ENCODE peak calls at places on chromosome 7, in five cellular contexts. S is tibial artery, P is cardiac fibroblast, K is uterus, Z is lower lobe of right lung. J is an unnamed sample.

GRCh38 chr7:36192050-36192824 is 39.2 kb downstream of the EEPD1 start:
- DNase-seq in S (no peak), P (peak), K (peak), Z (no peak), J (no peak)

GRCh38 chr7:156984209-156984891 is 26.1 kb downstream of the MNX1 start:
- DNase-seq in S (peak), P (peak), K (peak), Z (no peak), J (no peak)

GRCh38 chr7:108234981-108235450 is 104.9 kb upstream of the LAMB4 start:
- DNase-seq in S (no peak), P (no peak), K (no peak), Z (no peak), J (no peak)

GRCh38 chr7:28700790-28701203 is 257.3 kb downstream of the TRIL start:
- DNase-seq in S (no peak), P (no peak), K (no peak), Z (no peak), J (peak)

GRCh38 chr7:21620054-21620453 is 77.2 kb downstream of the DNAH11 start:
- DNase-seq in S (no peak), P (no peak), K (no peak), Z (no peak), J (no peak)

GRCh38 chr7:41970946-41971345 is 266.1 kb downstream of the GLI3 start:
- DNase-seq in S (no peak), P (no peak), K (no peak), Z (no peak), J (no peak)

GRCh38 chr7:97457054-97457453 is 274.8 kb upstream of the TAC1 start:
- DNase-seq in S (no peak), P (no peak), K (no peak), Z (no peak), J (no peak)

GRCh38 chr7:3461923-3462322 is 160.9 kb downstream of the SDK1 start:
- DNase-seq in S (no peak), P (no peak), K (no peak), Z (no peak), J (no peak)

GRCh38 chr7:128831178-128831993 is 1.2 kb downstream of the FLNC start:
- DNase-seq in S (peak), P (peak), K (peak), Z (no peak), J (no peak)

GRCh38 chr7:42010751-42011150 is 226.3 kb downstream of the GLI3 start:
- DNase-seq in S (no peak), P (no peak), K (no peak), Z (no peak), J (no peak)

GRCh38 chr7:106128846-106129245 is 16.7 kb upstream of the SYPL1 start:
- DNase-seq in S (no peak), P (no peak), K (no peak), Z (no peak), J (no peak)

GRCh38 chr7:123024989-123025758 is 29.7 kb upstream of the TAS2R16 start:
- DNase-seq in S (no peak), P (peak), K (no peak), Z (no peak), J (peak)

GRCh38 chr7:29569648-29570047 is 6.0 kb downstream of the PRR15 start:
- DNase-seq in S (no peak), P (no peak), K (no peak), Z (no peak), J (no peak)

GRCh38 chr7:94127026-94127425 is 122.9 kb upstream of the BET1 start:
- DNase-seq in S (no peak), P (peak), K (no peak), Z (no peak), J (no peak)

GRCh38 chr7:118111347-118111746 is 72.6 kb upstream of the LSM8 start:
- DNase-seq in S (no peak), P (no peak), K (no peak), Z (no peak), J (no peak)

GRCh38 chr7:16561943-16562342 is 35.3 kb downstream of the LRRC72 start:
- DNase-seq in S (no peak), P (no peak), K (no peak), Z (no peak), J (no peak)

GRCh38 chr7:42689626-42690025 is 222.2 kb downstream of the C7orf25 start:
- DNase-seq in S (no peak), P (no peak), K (no peak), Z (no peak), J (no peak)

GRCh38 chr7:6530626-6531491 is 20.4 kb downstream of the GRID2IP start:
- DNase-seq in S (no peak), P (no peak), K (no peak), Z (no peak), J (no peak)

GRCh38 chr7:2853147-2853546 is 9.0 kb upstream of the GNA12 start:
- DNase-seq in S (no peak), P (peak), K (no peak), Z (no peak), J (no peak)

GRCh38 chr7:97499204-97499603 is 232.7 kb upstream of the TAC1 start:
- DNase-seq in S (no peak), P (peak), K (no peak), Z (no peak), J (no peak)

GRCh38 chr7:121544726-121545125 is 148.6 kb upstream of the FAM3C start:
- DNase-seq in S (no peak), P (peak), K (peak), Z (no peak), J (peak)

GRCh38 chr7:35519971-35520809 is 174.7 kb downstream of the HERPUD2 start:
- DNase-seq in S (no peak), P (peak), K (peak), Z (peak), J (peak)

DNA sequence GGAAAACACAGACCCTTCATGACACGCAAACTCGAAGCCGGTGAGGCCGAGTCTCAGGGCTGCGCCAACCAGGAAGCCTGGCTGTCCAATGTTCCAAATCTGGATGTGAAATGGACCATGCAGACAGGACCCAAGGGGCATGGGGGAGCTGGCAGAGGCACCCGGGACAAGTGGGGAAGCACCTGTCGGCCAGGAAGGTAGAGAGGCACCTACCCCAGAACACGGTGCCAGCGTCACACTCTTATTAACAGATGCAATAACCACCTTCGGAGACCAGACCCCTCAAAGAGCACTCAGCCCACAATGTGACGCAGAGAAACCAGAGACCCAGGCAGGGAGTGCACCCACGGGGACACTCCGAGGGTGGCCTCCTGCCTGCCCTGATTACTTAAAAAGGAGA is 88.3 kb upstream of the PDGFA start:
- DNase-seq in S (no peak), P (no peak), K (no peak), Z (peak), J (no peak)
- H3K4me3 ChIP-seq in S (no peak), P (no peak), K (no peak), Z (no peak), J (no peak)

GRCh38 chr7:151408839-151409554 is 841 bp downstream of the WDR86 start:
- DNase-seq in S (no peak), P (peak), K (no peak), Z (peak), J (no peak)
- TF ChIP-seq CTCF in S (no peak), P (no peak), K (no peak), Z (no peak), J (no peak)

GRCh38 chr7:27225005-27225934 is 17.3 kb upstream of the EVX1 start:
- DNase-seq in S (peak), P (no peak), K (no peak), Z (no peak), J (no peak)
- H3K4me3 ChIP-seq in S (no peak), P (no peak), K (no peak), Z (no peak), J (no peak)

GRCh38 chr7:158572000-158572828 is 15.4 kb downstream of the PTPRN2 start:
- DNase-seq in S (no peak), P (peak), K (no peak), Z (no peak), J (no peak)
- TF ChIP-seq CTCF in S (no peak), P (no peak), K (no peak), Z (no peak), J (no peak)

DNA sequence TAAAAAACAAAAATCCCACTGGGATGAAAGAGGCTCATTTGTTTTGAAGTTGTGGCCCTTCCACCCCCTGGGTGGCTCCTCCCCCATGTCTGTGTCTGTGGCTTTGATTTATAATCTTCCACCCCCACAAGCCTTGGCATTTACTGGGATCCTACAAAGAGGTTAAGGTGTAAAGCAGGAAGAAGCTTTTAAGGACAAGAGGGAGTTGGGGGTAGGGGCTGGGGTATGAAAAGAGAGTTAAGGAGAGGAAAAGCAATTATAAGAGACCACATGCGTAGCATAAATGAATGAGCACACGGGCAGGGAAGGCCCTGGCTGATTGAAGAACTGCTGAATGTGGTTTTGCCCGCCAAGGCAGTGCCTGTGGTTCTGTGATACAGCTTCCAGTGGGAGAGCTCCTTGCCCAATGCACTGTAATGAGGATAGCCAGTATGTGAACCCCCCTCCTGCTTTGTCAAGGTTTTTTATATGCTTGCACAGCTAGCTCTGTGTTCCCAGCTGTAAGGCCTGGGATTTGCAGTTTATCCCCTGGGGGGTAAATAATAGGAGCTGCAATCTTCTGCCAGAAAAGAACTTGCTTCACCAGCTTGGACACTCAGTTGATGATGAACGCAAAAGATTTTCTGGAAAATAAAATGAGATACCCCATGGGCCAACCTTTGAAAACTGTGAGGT is 34.7 kb upstream of the KMT2E start:
- DNase-seq in S (no peak), P (peak), K (peak), Z (no peak), J (no peak)
- H3K4me3 ChIP-seq in S (no peak), P (no peak), K (no peak), Z (no peak), J (no peak)

DNA sequence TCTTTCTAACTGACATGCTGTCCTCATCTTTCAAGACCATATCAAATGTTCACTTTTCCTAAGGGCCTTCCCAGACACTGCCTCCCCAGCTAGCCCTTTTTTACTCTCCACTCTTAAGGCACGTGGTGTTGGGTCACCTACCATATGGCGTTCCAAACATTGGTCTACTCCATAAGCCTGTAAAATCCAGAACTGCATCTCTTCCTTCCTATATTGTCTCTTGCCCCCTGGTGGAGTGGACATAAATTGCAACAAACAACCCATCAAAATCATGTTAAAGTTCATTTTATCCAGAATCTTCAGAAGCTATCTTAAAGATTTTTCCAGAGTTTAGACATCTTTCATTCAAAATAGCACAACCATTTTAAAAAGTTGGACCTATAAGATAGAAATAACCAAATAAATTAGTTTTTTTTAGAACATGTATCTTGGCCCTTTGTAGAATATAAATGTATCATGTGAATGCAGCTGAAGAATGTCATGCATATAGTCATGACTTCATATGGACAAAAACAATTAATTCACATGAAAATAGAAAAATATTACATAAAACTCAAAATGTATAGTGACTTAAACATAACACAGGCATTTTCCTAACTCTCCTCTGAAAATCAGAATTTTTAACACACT is 180.6 kb upstream of the CHRM2 start:
- DNase-seq in S (no peak), P (peak), K (no peak), Z (no peak), J (no peak)
- TF ChIP-seq CTCF in S (no peak), P (peak), K (no peak), Z (peak), J (peak)

GRCh38 chr7:1172666-1173523 is 12.9 kb upstream of the ZFAND2A start:
- DNase-seq in S (no peak), P (no peak), K (no peak), Z (no peak), J (no peak)

GRCh38 chr7:1174881-1175596 is 15.0 kb upstream of the ZFAND2A start:
- DNase-seq in S (no peak), P (no peak), K (no peak), Z (no peak), J (no peak)

GRCh38 chr7:1175967-1176851 is 16.2 kb upstream of the ZFAND2A start:
- DNase-seq in S (peak), P (peak), K (peak), Z (peak), J (no peak)

GRCh38 chr7:1176891-1177373 is 16.9 kb upstream of the ZFAND2A start:
- DNase-seq in S (peak), P (peak), K (no peak), Z (peak), J (no peak)

GRCh38 chr7:1175597-1175966 is 15.6 kb upstream of the ZFAND2A start:
- DNase-seq in S (no peak), P (no peak), K (no peak), Z (no peak), J (no peak)
- H3K4me3 ChIP-seq in S (peak), P (no peak), K (no peak), Z (peak), J (no peak)

J was measured in retinal pigment epithelial cell.